ENCODE peak calls at places on chromosomes 3 and 15, in four cellular contexts. Q, E, U and H are unnamed samples.

GRCh38 chr15:44069489-44069888 is 125.6 kb downstream of the FRMD5 start:
- DNase-seq in U (no peak), E (no peak), Q (no peak), H (no peak)

GRCh38 chr3:184734903-184735630 is 23.2 kb upstream of the MAGEF1 start:
- DNase-seq in Q (no peak), U (no peak), E (no peak), H (no peak)

GRCh38 chr3:9280477-9281219 is 31.2 kb upstream of the SRGAP3 start:
- DNase-seq in Q (no peak), E (no peak), U (no peak), H (no peak)

GRCh38 chr15:69489101-69489571 is 36.5 kb downstream of the RPLP1 start:
- DNase-seq in Q (no peak), U (no peak), E (no peak), H (no peak)

GRCh38 chr3:170835346-170835745 is 34.6 kb downstream of the RPL22L1 start:
- DNase-seq in U (no peak), E (no peak), Q (no peak), H (no peak)

GRCh38 chr3:129224984-129225393 is 24.4 kb upstream of the COPG1 start:
- DNase-seq in U (no peak), Q (peak; percentile 88), E (no peak), H (no peak)

GRCh38 chr3:66336358-66336766 is 115.6 kb downstream of the SLC25A26 start:
- DNase-seq in E (no peak), Q (no peak), U (no peak), H (no peak)

GRCh38 chr3:129777806-129778205 is 115.7 kb downstream of the TMCC1 start:
- DNase-seq in U (no peak), Q (no peak), E (no peak), H (no peak)

GRCh38 chr15:53196235-53196634 is 406.1 kb upstream of the ONECUT1 start:
- DNase-seq in U (no peak), E (no peak), Q (no peak), H (no peak)

GRCh38 chr3:170999737-171000242 is 26.7 kb downstream of the SLC2A2 start:
- DNase-seq in E (no peak), Q (no peak), U (no peak), H (no peak)

GRCh38 chr3:177597325-177598109 is 400.2 kb upstream of the TBL1XR1 start:
- DNase-seq in E (no peak), Q (peak; percentile 20), U (no peak), H (no peak)

GRCh38 chr15:100988297-100988696 is 69.1 kb downstream of the LRRK1 start:
- DNase-seq in U (no peak), Q (no peak), E (no peak), H (no peak)

GRCh38 chr3:58562498-58562897 is 14.7 kb downstream of the FAM107A start:
- DNase-seq in E (no peak), U (no peak), Q (no peak), H (no peak)

GRCh38 chr3:16386536-16386935 is 121.5 kb downstream of the OXNAD1 start:
- DNase-seq in E (no peak), U (no peak), Q (no peak), H (no peak)

GRCh38 chr3:129829640-129830039 is 63.9 kb downstream of the TMCC1 start:
- DNase-seq in Q (peak; percentile 60), E (peak; percentile 10), U (no peak), H (no peak)

GRCh38 chr3:128317101-128317697 is 149.5 kb downstream of the DNAJB8 start:
- DNase-seq in E (no peak), Q (no peak), U (no peak), H (no peak)

GRCh38 chr3:15382405-15382923 is 44.9 kb downstream of the METTL6 start:
- DNase-seq in E (no peak), Q (no peak), U (no peak), H (no peak)

GRCh38 chr3:112640864-112641751 is at the start of gene CCDC80:
- DNase-seq in U (no peak), E (no peak), Q (no peak), H (no peak)

GRCh38 chr3:30681276-30682211 is 75.1 kb downstream of the TGFBR2 start:
- DNase-seq in E (no peak), Q (no peak), U (no peak), H (no peak)

GRCh38 chr3:24400450-24400849 is 94.2 kb downstream of the THRB start:
- DNase-seq in U (no peak), Q (no peak), E (no peak), H (no peak)

GRCh38 chr15:34754171-34754580 is 622 bp downstream of the GJD2 start:
- DNase-seq in E (no peak), U (no peak), Q (no peak), H (no peak)
- TF ChIP-seq POLR2AphosphoS5 in E (no peak), U (no peak), Q (no peak), H (no peak)

GRCh38 chr15:41494922-41495735 is 1.5 kb downstream of the ITPKA start:
- DNase-seq in U (no peak), Q (peak; percentile 25), E (no peak), H (no peak)
- TF ChIP-seq SPI1 in U (no peak), Q (no peak), E (peak; percentile 36), H (no peak)

DNA sequence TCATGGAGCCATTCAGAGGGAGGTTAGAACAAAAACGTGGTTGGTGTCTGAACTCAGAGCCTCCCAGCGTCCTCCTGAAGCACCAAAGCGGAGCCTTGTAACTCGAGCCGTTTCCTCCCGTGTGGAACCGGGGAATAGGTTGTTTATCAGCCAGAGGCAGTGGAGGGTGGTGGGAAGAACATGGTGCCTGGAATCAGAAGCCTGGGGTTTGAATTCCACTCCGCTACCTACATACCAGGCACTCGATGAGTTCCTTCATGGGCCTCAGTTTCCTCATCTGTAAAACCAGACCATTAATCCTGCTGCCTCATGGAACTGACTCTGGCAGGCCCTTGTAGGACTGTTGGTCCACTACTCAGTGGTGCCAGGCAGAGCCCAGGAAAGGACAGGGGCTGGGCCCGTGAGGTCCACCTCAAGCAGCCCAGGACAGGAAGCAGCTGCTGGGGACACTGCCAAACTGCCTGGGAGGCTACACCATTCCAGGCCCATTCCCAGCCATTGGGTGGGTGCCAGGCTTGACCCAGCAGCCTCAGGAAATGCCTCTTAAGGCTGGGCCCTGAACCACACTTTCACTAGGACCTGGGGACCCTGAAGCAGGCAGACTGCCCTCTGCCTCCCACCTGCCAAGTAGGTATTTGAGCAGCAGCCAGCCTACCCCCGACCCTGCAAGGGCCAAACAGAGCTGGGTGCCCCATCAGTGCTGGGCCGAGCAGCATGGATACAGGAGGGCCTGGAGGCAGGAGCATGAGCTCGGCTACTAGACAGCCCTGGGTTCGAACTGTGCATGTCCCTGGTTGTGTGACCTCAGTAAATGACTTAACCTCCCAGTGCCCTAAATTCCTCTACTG is 33.4 kb downstream of the PRKCD start:
- DNase-seq in E (no peak), U (no peak), Q (no peak), H (no peak)
- TF ChIP-seq POLR2AphosphoS5 in E (no peak), U (no peak), Q (no peak), H (no peak)

GRCh38 chr15:39666671-39667070 is 85.8 kb downstream of the THBS1 start:
- DNase-seq in Q (no peak), E (no peak), U (no peak), H (no peak)
- TF ChIP-seq SPI1 in Q (no peak), E (no peak), U (no peak), H (no peak)

GRCh38 chr3:173902401-173902800 is 504.9 kb downstream of the NLGN1 start:
- DNase-seq in Q (no peak), E (no peak), U (no peak), H (no peak)
- TF ChIP-seq POLR2AphosphoS5 in Q (no peak), E (no peak), U (no peak), H (no peak)

DNA sequence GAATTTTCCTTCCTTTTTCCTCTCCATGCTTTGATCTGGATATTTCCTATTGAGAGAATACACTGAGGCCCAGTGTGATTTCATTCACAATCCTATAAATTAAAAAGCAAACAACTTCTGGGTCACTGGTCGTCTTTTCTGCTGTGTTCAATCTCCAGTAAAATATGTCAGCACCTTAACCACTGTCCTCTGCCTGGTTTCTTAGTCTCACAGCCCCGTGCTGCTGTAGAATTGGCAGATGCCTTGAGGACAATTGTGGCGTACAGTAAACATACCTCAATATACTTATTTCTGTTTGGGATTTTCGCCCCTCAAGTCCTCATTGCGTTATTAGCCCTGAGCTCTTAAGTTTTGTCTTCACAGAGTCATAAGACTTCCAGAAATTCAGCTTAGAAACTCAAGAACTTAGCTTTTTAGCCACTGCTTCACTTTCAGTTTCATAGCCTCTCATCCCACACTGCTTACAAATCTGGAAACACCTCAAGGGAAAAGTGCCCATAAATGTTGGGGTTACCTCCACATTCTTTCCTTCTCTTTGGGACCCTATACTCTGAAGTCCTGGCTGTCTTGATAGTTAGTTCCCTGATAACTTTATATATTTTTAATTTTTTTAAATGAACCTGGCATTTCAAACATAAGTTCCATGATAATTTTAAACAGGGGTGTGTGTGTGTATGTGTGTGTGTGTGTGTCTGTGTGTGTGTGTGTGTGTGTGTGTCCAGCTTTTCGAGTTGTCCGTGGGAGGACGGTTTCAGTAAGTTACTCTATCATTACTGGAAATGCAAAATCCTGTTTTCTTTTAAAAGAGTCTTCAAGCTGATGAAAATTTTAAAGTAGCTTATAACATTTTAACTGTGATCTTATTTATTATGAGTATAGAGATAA is 238.4 kb upstream of the CTDSPL start:
- DNase-seq in U (no peak), Q (no peak), E (no peak), H (no peak)
- TF ChIP-seq SPI1 in U (no peak), Q (no peak), E (no peak), H (no peak)

GRCh38 chr15:90002428-90002844 is 1.3 kb downstream of the ZNF710 start:
- DNase-seq in E (no peak), Q (peak; percentile 26), U (no peak), H (no peak)
- TF ChIP-seq POLR2AphosphoS5 in E (no peak), Q (no peak), U (no peak), H (no peak)

DNA sequence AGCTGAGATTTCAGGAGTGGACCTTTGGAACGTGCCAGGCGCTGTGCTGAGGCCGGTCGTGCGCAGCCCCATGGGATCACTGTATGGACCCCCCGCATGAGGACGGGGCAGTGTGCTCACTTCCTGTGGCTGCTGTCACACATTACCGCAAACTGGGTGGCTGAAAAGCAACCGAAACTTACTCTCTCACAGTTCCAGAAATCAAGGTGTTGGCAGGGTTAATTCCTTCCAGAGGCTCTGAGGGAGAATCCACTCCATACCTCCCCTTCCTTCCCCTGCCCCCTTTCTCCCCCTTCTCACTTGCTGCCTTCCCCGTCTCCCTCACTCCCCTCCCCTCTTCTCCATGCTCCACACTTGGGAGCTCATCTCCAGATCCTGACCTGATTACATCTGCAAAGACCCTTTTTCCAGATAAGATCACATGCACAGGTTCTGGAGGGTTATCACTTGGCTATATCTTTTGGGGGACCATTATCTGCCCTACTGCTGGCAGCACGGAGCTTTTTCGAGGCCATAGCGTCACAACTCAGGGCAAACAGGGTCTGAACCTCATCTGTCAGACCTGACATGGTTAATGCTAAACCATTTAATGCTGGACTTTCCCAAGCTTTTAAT is 41.2 kb downstream of the KLF13 start:
- DNase-seq in E (no peak), U (no peak), Q (peak; percentile 60), H (no peak)
- TF ChIP-seq SPI1 in E (no peak), U (peak; percentile 56), Q (no peak), H (no peak)

DNA sequence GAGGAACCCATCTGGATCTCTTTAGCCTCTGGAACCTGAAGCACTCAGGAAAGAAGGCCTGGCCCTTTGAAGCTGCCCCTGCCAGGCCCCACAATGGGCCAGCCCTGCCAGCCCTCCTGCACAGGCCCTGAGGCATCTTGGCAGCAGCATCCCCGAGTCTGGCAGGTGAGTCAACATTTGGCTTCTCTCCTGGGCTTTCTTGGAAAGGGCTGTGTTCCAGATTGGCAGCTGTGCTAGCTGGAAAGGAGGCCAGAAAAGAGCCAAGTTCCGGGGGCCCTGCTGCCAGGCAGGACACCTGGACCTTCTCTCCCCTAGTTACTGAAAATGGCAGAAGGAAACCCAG is 187.2 kb downstream of the SHQ1 start:
- DNase-seq in Q (no peak), U (no peak), E (no peak), H (no peak)
- TF ChIP-seq POLR2AphosphoS5 in Q (no peak), U (no peak), E (no peak), H (no peak)